ENCODE peak calls at places on chromosomes 5 and 9, in seven cellular contexts. One of them, this sample, is unnamed.
A peak's percentile ranks its signal among the peaks of the same experiment; 100 is the strongest.

GRCh38 chr5:172866802-172867748 is 33.0 kb downstream of the ERGIC1 start:
- DNase-seq in fibroblast of mammary gland: peak; percentile 71
- DNase-seq in activated CD8-positive, alpha-beta memory T cell treated with anti-CD3 and anti-CD28 coated beads for 4 hours: no peak
- DNase-seq in Daoy: no peak
- DNase-seq in DMS53: no peak
- DNase-seq in HS-5: no peak
- DNase-seq in CD8-positive, alpha-beta T cell: no peak
- DNase-seq in this sample: no peak

GRCh38 chr9:79240774-79241173 is 331.0 kb upstream of the TLE4 start:
- DNase-seq in HS-5: no peak
- DNase-seq in activated CD8-positive, alpha-beta memory T cell treated with anti-CD3 and anti-CD28 coated beads for 4 hours: no peak
- DNase-seq in fibroblast of mammary gland: no peak
- DNase-seq in CD8-positive, alpha-beta T cell: no peak
- DNase-seq in DMS53: no peak
- DNase-seq in Daoy: no peak
- DNase-seq in this sample: no peak

GRCh38 chr9:99030082-99030481 is 74.8 kb upstream of the TGFBR1 start:
- DNase-seq in HS-5: peak; percentile 92
- DNase-seq in fibroblast of mammary gland: peak; percentile 94
- DNase-seq in activated CD8-positive, alpha-beta memory T cell treated with anti-CD3 and anti-CD28 coated beads for 4 hours: no peak
- DNase-seq in Daoy: peak; percentile 39
- DNase-seq in DMS53: no peak
- DNase-seq in CD8-positive, alpha-beta T cell: no peak
- DNase-seq in this sample: no peak

GRCh38 chr5:2634399-2635176 is 116.9 kb downstream of the IRX2 start:
- DNase-seq in Daoy: no peak
- DNase-seq in activated CD8-positive, alpha-beta memory T cell treated with anti-CD3 and anti-CD28 coated beads for 4 hours: no peak
- DNase-seq in CD8-positive, alpha-beta T cell: no peak
- DNase-seq in HS-5: no peak
- DNase-seq in fibroblast of mammary gland: no peak
- DNase-seq in DMS53: no peak
- DNase-seq in this sample: no peak

GRCh38 chr9:127522727-127523126 is 71.4 kb downstream of the LRSAM1 start:
- DNase-seq in activated CD8-positive, alpha-beta memory T cell treated with anti-CD3 and anti-CD28 coated beads for 4 hours: no peak
- DNase-seq in CD8-positive, alpha-beta T cell: no peak
- DNase-seq in fibroblast of mammary gland: peak; percentile 37
- DNase-seq in Daoy: peak; percentile 65
- DNase-seq in DMS53: no peak
- DNase-seq in HS-5: peak; percentile 49
- DNase-seq in this sample: no peak

GRCh38 chr9:121696935-121697334 is 45.5 kb downstream of the DAB2IP start:
- DNase-seq in CD8-positive, alpha-beta T cell: no peak
- DNase-seq in Daoy: no peak
- DNase-seq in DMS53: no peak
- DNase-seq in fibroblast of mammary gland: no peak
- DNase-seq in HS-5: no peak
- DNase-seq in activated CD8-positive, alpha-beta memory T cell treated with anti-CD3 and anti-CD28 coated beads for 4 hours: no peak
- DNase-seq in this sample: no peak

GRCh38 chr5:168736201-168736940 is 157.2 kb upstream of the PANK3 start:
- DNase-seq in HS-5: no peak
- DNase-seq in DMS53: no peak
- DNase-seq in fibroblast of mammary gland: no peak
- DNase-seq in Daoy: no peak
- DNase-seq in CD8-positive, alpha-beta T cell: no peak
- DNase-seq in activated CD8-positive, alpha-beta memory T cell treated with anti-CD3 and anti-CD28 coated beads for 4 hours: no peak
- DNase-seq in this sample: no peak

GRCh38 chr5:44987026-44987425 is 178.3 kb downstream of the MRPS30 start:
- DNase-seq in HS-5: peak; percentile 70
- DNase-seq in Daoy: no peak
- DNase-seq in DMS53: no peak
- DNase-seq in fibroblast of mammary gland: no peak
- DNase-seq in activated CD8-positive, alpha-beta memory T cell treated with anti-CD3 and anti-CD28 coated beads for 4 hours: no peak
- DNase-seq in CD8-positive, alpha-beta T cell: no peak
- DNase-seq in this sample: no peak

GRCh38 chr5:43839218-43839617 is 236.2 kb downstream of the NNT start:
- DNase-seq in Daoy: no peak
- DNase-seq in fibroblast of mammary gland: peak; percentile 98
- DNase-seq in CD8-positive, alpha-beta T cell: no peak
- DNase-seq in DMS53: no peak
- DNase-seq in activated CD8-positive, alpha-beta memory T cell treated with anti-CD3 and anti-CD28 coated beads for 4 hours: no peak
- DNase-seq in HS-5: peak; percentile 96
- DNase-seq in this sample: no peak

GRCh38 chr5:170537451-170538095 is 33.8 kb downstream of the KCNIP1 start:
- DNase-seq in CD8-positive, alpha-beta T cell: no peak
- DNase-seq in DMS53: no peak
- DNase-seq in Daoy: no peak
- DNase-seq in HS-5: no peak
- DNase-seq in activated CD8-positive, alpha-beta memory T cell treated with anti-CD3 and anti-CD28 coated beads for 4 hours: no peak
- DNase-seq in fibroblast of mammary gland: no peak
- DNase-seq in this sample: no peak

GRCh38 chr5:133370904-133371303 is 241.4 kb downstream of the FSTL4 start:
- DNase-seq in activated CD8-positive, alpha-beta memory T cell treated with anti-CD3 and anti-CD28 coated beads for 4 hours: no peak
- DNase-seq in HS-5: no peak
- DNase-seq in Daoy: no peak
- DNase-seq in fibroblast of mammary gland: no peak
- DNase-seq in CD8-positive, alpha-beta T cell: no peak
- DNase-seq in DMS53: no peak
- DNase-seq in this sample: no peak

This sample was measured in GM06990.